ENCODE peak calls at places on chromosomes 12 and 14, in nine cellular contexts. One of them, this sample, is unnamed.
A peak's percentile ranks its signal among the peaks of the same experiment; 100 is the strongest.

GRCh38 chr12:121980211-121980891 is 41.3 kb upstream of the BCL7A start:
- DNase-seq in fibroblast of pulmonary artery: peak; percentile 26
- DNase-seq in pancreas: no peak
- DNase-seq in lower lobe of right lung: no peak
- DNase-seq in transverse colon: no peak
- DNase-seq in fibroblast of lung: no peak
- DNase-seq in suprapubic skin: no peak
- DNase-seq in left ventricle myocardium inferior: no peak
- DNase-seq in body of pancreas: no peak
- DNase-seq in this sample: peak; percentile 29

GRCh38 chr12:32217354-32218310 is 111.0 kb downstream of the BICD1 start:
- DNase-seq in fibroblast of pulmonary artery: peak; percentile 63
- DNase-seq in body of pancreas: no peak
- DNase-seq in fibroblast of lung: peak; percentile 31
- DNase-seq in lower lobe of right lung: peak; percentile 69
- DNase-seq in pancreas: no peak
- DNase-seq in transverse colon: peak; percentile 8
- DNase-seq in suprapubic skin: no peak
- DNase-seq in left ventricle myocardium inferior: no peak
- DNase-seq in this sample: no peak

GRCh38 chr14:100979780-100980179 is 76.3 kb upstream of the RTL1 start:
- DNase-seq in lower lobe of right lung: no peak
- DNase-seq in fibroblast of pulmonary artery: peak; percentile 57
- DNase-seq in left ventricle myocardium inferior: no peak
- DNase-seq in suprapubic skin: no peak
- DNase-seq in transverse colon: no peak
- DNase-seq in fibroblast of lung: peak; percentile 71
- DNase-seq in pancreas: no peak
- DNase-seq in body of pancreas: no peak
- DNase-seq in this sample: no peak

GRCh38 chr12:30989754-30990153 is 63.2 kb downstream of the TSPAN11 start:
- DNase-seq in pancreas: peak; percentile 52
- DNase-seq in left ventricle myocardium inferior: peak; percentile 59
- DNase-seq in fibroblast of pulmonary artery: peak; percentile 8
- DNase-seq in transverse colon: peak; percentile 38
- DNase-seq in lower lobe of right lung: no peak
- DNase-seq in fibroblast of lung: no peak
- DNase-seq in body of pancreas: peak; percentile 41
- DNase-seq in suprapubic skin: no peak
- DNase-seq in this sample: peak; percentile 42

GRCh38 chr12:113479578-113480335 is 8.1 kb upstream of the LHX5 start:
- DNase-seq in suprapubic skin: no peak
- DNase-seq in lower lobe of right lung: no peak
- DNase-seq in body of pancreas: peak; percentile 48
- DNase-seq in left ventricle myocardium inferior: peak; percentile 44
- DNase-seq in pancreas: peak; percentile 20
- DNase-seq in transverse colon: no peak
- DNase-seq in fibroblast of pulmonary artery: peak; percentile 51
- DNase-seq in fibroblast of lung: peak; percentile 34
- DNase-seq in this sample: peak; percentile 67

GRCh38 chr12:9674226-9674590 is 4.7 kb downstream of the CLEC2D start:
- DNase-seq in pancreas: no peak
- DNase-seq in lower lobe of right lung: no peak
- DNase-seq in left ventricle myocardium inferior: no peak
- DNase-seq in transverse colon: peak; percentile 44
- DNase-seq in body of pancreas: no peak
- DNase-seq in fibroblast of pulmonary artery: no peak
- DNase-seq in suprapubic skin: no peak
- DNase-seq in fibroblast of lung: no peak
- DNase-seq in this sample: no peak

GRCh38 chr12:11827096-11827841 is 177.8 kb downstream of the ETV6 start:
- DNase-seq in pancreas: peak; percentile 43
- DNase-seq in lower lobe of right lung: no peak
- DNase-seq in transverse colon: no peak
- DNase-seq in suprapubic skin: no peak
- DNase-seq in left ventricle myocardium inferior: no peak
- DNase-seq in fibroblast of pulmonary artery: no peak
- DNase-seq in fibroblast of lung: peak; percentile 30
- DNase-seq in body of pancreas: peak; percentile 43
- DNase-seq in this sample: no peak

GRCh38 chr12:28610401-28611114 is 420.3 kb downstream of the CCDC91 start:
- DNase-seq in transverse colon: no peak
- DNase-seq in pancreas: no peak
- DNase-seq in body of pancreas: no peak
- DNase-seq in fibroblast of pulmonary artery: no peak
- DNase-seq in left ventricle myocardium inferior: no peak
- DNase-seq in lower lobe of right lung: no peak
- DNase-seq in fibroblast of lung: no peak
- DNase-seq in suprapubic skin: no peak
- DNase-seq in this sample: no peak

GRCh38 chr14:76948213-76948947 is 80.1 kb downstream of the IRF2BPL start:
- DNase-seq in pancreas: no peak
- DNase-seq in fibroblast of lung: no peak
- DNase-seq in lower lobe of right lung: peak; percentile 59
- DNase-seq in body of pancreas: no peak
- DNase-seq in left ventricle myocardium inferior: no peak
- DNase-seq in fibroblast of pulmonary artery: no peak
- DNase-seq in transverse colon: peak; percentile 64
- DNase-seq in suprapubic skin: no peak
- DNase-seq in this sample: no peak

GRCh38 chr12:132772551-132772950 is 10.9 kb upstream of the ANKLE2 start:
- DNase-seq in transverse colon: peak; percentile 56
- DNase-seq in pancreas: no peak
- DNase-seq in body of pancreas: no peak
- DNase-seq in suprapubic skin: no peak
- DNase-seq in left ventricle myocardium inferior: no peak
- DNase-seq in fibroblast of pulmonary artery: no peak
- DNase-seq in lower lobe of right lung: no peak
- DNase-seq in fibroblast of lung: no peak
- DNase-seq in this sample: peak; percentile 89

GRCh38 chr12:7555752-7556151 is 52.2 kb upstream of the CD163 start:
- DNase-seq in pancreas: no peak
- DNase-seq in suprapubic skin: no peak
- DNase-seq in left ventricle myocardium inferior: no peak
- DNase-seq in body of pancreas: no peak
- DNase-seq in fibroblast of lung: peak; percentile 81
- DNase-seq in lower lobe of right lung: no peak
- DNase-seq in transverse colon: no peak
- DNase-seq in fibroblast of pulmonary artery: peak; percentile 36
- DNase-seq in this sample: no peak

GRCh38 chr12:2624543-2625266 is 170.1 kb upstream of the FKBP4 start:
- DNase-seq in suprapubic skin: no peak
- DNase-seq in fibroblast of pulmonary artery: no peak
- DNase-seq in pancreas: no peak
- DNase-seq in left ventricle myocardium inferior: no peak
- DNase-seq in lower lobe of right lung: no peak
- DNase-seq in body of pancreas: no peak
- DNase-seq in fibroblast of lung: peak; percentile 23
- DNase-seq in transverse colon: no peak
- DNase-seq in this sample: no peak

GRCh38 chr12:112812598-112813406 is 21.3 kb downstream of the RPH3A start:
- DNase-seq in suprapubic skin: no peak
- DNase-seq in lower lobe of right lung: no peak
- DNase-seq in pancreas: no peak
- DNase-seq in fibroblast of pulmonary artery: no peak
- DNase-seq in transverse colon: no peak
- DNase-seq in left ventricle myocardium inferior: no peak
- DNase-seq in fibroblast of lung: no peak
- DNase-seq in body of pancreas: no peak
- DNase-seq in this sample: no peak

GRCh38 chr12:6831021-6831420 is 2.8 kb downstream of the P3H3 start:
- DNase-seq in pancreas: no peak
- DNase-seq in fibroblast of lung: no peak
- DNase-seq in left ventricle myocardium inferior: no peak
- DNase-seq in lower lobe of right lung: no peak
- DNase-seq in suprapubic skin: no peak
- DNase-seq in transverse colon: no peak
- DNase-seq in body of pancreas: no peak
- DNase-seq in fibroblast of pulmonary artery: no peak
- DNase-seq in this sample: no peak

GRCh38 chr12:76790564-76791552 is 26.9 kb downstream of the ZDHHC17 start:
- DNase-seq in body of pancreas: no peak
- DNase-seq in pancreas: no peak
- DNase-seq in lower lobe of right lung: no peak
- DNase-seq in fibroblast of lung: peak; percentile 52
- DNase-seq in suprapubic skin: no peak
- DNase-seq in left ventricle myocardium inferior: no peak
- DNase-seq in transverse colon: no peak
- DNase-seq in fibroblast of pulmonary artery: peak; percentile 37
- DNase-seq in this sample: peak; percentile 15

GRCh38 chr14:47009615-47010014 is 358.0 kb upstream of the RPL10L start:
- DNase-seq in transverse colon: no peak
- DNase-seq in left ventricle myocardium inferior: no peak
- DNase-seq in suprapubic skin: no peak
- DNase-seq in lower lobe of right lung: no peak
- DNase-seq in fibroblast of pulmonary artery: no peak
- DNase-seq in pancreas: no peak
- DNase-seq in body of pancreas: no peak
- DNase-seq in fibroblast of lung: no peak
- DNase-seq in this sample: no peak

GRCh38 chr14:48731260-48731659 is 854.9 kb downstream of the RPS29 start:
- DNase-seq in fibroblast of lung: no peak
- DNase-seq in fibroblast of pulmonary artery: no peak
- DNase-seq in pancreas: no peak
- DNase-seq in body of pancreas: no peak
- DNase-seq in left ventricle myocardium inferior: no peak
- DNase-seq in lower lobe of right lung: no peak
- DNase-seq in transverse colon: no peak
- DNase-seq in suprapubic skin: no peak
- DNase-seq in this sample: no peak

GRCh38 chr12:83827860-83828259 is 1084.7 kb downstream of the SLC6A15 start:
- DNase-seq in suprapubic skin: no peak
- DNase-seq in lower lobe of right lung: no peak
- DNase-seq in body of pancreas: no peak
- DNase-seq in transverse colon: no peak
- DNase-seq in fibroblast of lung: peak; percentile 59
- DNase-seq in left ventricle myocardium inferior: no peak
- DNase-seq in fibroblast of pulmonary artery: no peak
- DNase-seq in pancreas: no peak
- DNase-seq in this sample: no peak
- TF ChIP-seq CTCF in suprapubic skin: no peak
- TF ChIP-seq CTCF in lower lobe of right lung: no peak
- TF ChIP-seq CTCF in body of pancreas: no peak
- TF ChIP-seq CTCF in transverse colon: no peak
- TF ChIP-seq CTCF in fibroblast of lung: peak; percentile 29
- TF ChIP-seq CTCF in left ventricle myocardium inferior: no peak
- TF ChIP-seq CTCF in fibroblast of pulmonary artery: no peak
- TF ChIP-seq CTCF in pancreas: no peak
- TF ChIP-seq CTCF in this sample: no peak

DNA sequence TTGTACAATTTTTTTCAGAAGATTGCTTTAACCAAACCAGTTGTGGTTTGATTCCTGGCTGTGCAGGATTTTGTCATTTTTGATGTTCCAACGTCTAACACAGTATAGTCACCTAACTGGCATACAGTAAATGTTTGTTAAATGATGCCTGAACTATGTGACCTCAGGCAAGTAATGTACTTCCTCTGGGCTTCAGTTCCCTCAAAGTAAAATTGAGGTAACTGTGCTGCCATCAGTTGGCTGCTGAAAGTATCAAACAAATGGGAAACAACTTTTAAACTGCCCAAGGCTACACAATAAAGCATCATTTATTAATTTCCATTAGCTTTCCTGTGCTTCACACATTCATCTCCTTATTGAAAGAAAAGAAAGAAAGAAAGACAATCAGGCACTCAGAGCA is 4.3 kb downstream of the TM7SF3 start:
- DNase-seq in fibroblast of lung: no peak
- DNase-seq in transverse colon: no peak
- DNase-seq in left ventricle myocardium inferior: no peak
- DNase-seq in suprapubic skin: no peak
- DNase-seq in pancreas: no peak
- DNase-seq in lower lobe of right lung: no peak
- DNase-seq in fibroblast of pulmonary artery: no peak
- DNase-seq in body of pancreas: no peak
- DNase-seq in this sample: peak; percentile 27
- TF ChIP-seq CTCF in fibroblast of lung: no peak
- TF ChIP-seq CTCF in transverse colon: no peak
- TF ChIP-seq CTCF in left ventricle myocardium inferior: no peak
- TF ChIP-seq CTCF in suprapubic skin: no peak
- TF ChIP-seq CTCF in pancreas: no peak
- TF ChIP-seq CTCF in lower lobe of right lung: no peak
- TF ChIP-seq CTCF in fibroblast of pulmonary artery: no peak
- TF ChIP-seq CTCF in body of pancreas: no peak
- TF ChIP-seq CTCF in this sample: no peak

DNA sequence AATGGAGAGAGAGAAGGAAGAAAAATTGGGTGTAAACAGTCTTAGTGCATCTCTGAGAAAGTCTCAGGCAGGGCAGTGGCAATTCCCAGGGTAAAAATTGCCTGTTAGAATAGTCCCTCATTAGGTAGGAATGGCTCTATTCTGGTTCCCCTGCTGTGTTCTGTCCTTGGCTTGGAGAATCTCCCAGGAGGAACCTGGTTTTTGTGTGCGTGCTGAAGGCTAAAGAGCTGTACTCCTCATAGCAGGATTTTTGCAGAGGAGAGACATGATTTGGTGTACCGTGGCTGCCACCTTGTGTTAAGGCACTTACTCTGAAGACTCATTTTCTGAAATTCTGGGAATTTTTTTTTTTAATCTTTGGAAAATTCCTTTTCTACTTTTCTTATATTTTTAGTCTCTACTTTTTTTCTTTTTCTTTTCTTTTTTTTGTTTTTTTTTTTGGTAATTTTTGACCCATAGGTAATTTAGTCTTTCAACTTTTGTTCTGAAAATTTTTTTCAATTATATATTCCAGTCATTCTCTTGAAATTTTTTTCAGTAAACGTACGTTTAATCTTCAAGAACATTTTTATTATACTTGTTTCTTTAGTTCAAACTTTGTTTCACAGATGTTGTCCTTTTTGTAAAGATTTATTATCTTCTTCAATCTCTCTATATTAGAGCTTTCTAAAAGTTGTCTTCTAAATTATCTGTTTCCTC is 63.8 kb downstream of the FBXO33 start:
- DNase-seq in lower lobe of right lung: no peak
- DNase-seq in transverse colon: peak; percentile 32
- DNase-seq in pancreas: peak; percentile 22
- DNase-seq in fibroblast of pulmonary artery: peak; percentile 86
- DNase-seq in body of pancreas: peak; percentile 57
- DNase-seq in suprapubic skin: no peak
- DNase-seq in left ventricle myocardium inferior: no peak
- DNase-seq in fibroblast of lung: peak; percentile 80
- DNase-seq in this sample: peak; percentile 9
- TF ChIP-seq CTCF in lower lobe of right lung: peak; percentile 36
- TF ChIP-seq CTCF in transverse colon: peak; percentile 36
- TF ChIP-seq CTCF in pancreas: peak; percentile 22
- TF ChIP-seq CTCF in fibroblast of pulmonary artery: peak; percentile 65
- TF ChIP-seq CTCF in body of pancreas: peak; percentile 63
- TF ChIP-seq CTCF in suprapubic skin: peak; percentile 26
- TF ChIP-seq CTCF in left ventricle myocardium inferior: peak; percentile 56
- TF ChIP-seq CTCF in fibroblast of lung: peak; percentile 61
- TF ChIP-seq CTCF in this sample: peak; percentile 17

DNA sequence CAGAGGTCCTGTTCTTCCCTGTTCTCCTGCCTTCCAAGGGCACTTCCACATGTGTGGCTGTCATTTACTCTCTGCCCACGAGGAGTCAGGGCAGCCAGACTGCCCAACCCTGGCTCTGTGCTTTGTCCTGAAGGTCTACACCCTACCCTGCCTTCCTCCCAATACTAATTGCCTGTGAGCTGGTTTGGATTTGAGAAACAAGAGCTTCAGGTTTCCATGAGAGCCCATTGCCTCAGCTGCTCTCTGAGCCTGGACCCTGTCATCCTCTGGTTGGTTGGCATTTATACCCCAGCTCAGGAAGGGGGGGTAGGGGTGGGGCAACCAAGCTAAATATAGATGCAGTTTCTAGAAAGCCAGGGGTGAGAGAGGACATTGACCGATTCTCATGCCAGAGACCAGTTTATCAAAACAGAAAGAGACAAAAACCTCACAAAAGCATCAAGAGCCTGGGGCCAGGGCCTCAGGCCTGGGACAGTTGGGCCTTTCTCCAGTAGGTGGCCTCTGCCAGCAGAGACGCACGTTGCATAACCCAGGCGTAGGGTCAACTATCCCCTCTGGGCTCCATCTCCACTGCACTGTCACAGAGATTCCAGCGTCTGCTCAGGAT is 34.5 kb downstream of the VDR start:
- DNase-seq in body of pancreas: peak; percentile 26
- DNase-seq in transverse colon: peak; percentile 62
- DNase-seq in fibroblast of pulmonary artery: peak; percentile 29
- DNase-seq in lower lobe of right lung: no peak
- DNase-seq in suprapubic skin: no peak
- DNase-seq in fibroblast of lung: peak; percentile 53
- DNase-seq in pancreas: no peak
- DNase-seq in left ventricle myocardium inferior: peak; percentile 51
- DNase-seq in this sample: no peak
- TF ChIP-seq CTCF in body of pancreas: peak; percentile 22
- TF ChIP-seq CTCF in transverse colon: peak; percentile 45
- TF ChIP-seq CTCF in fibroblast of pulmonary artery: peak; percentile 48
- TF ChIP-seq CTCF in lower lobe of right lung: peak; percentile 50
- TF ChIP-seq CTCF in suprapubic skin: peak; percentile 16
- TF ChIP-seq CTCF in fibroblast of lung: peak; percentile 55
- TF ChIP-seq CTCF in pancreas: no peak
- TF ChIP-seq CTCF in left ventricle myocardium inferior: peak; percentile 47
- TF ChIP-seq CTCF in this sample: peak; percentile 26